ENCODE peak calls at places on chromosomes 3 and 15, in seven cellular contexts. V is A549; J is nucleus accumbens; W is activated naive CD4-positive, alpha-beta T cell treated with anti-CD3 and anti-CD28 coated beads, Interleukin-2, amount 50 U/mL, for 16 hours; M is stimulated activated CD8-positive, alpha-beta memory T cell treated with anti-CD3 and anti-CD28 coated beads, Interleukin-2, amount 100 ng/mL, for 48 hours; P is GM12865; Y is brain pericyte. B is an unnamed sample.

GRCh38 chr3:107704477-107704876 is 181.7 kb downstream of the BBX start:
- DNase-seq in J (no peak), W (no peak), V (no peak), Y (peak; percentile 20), M (no peak), P (no peak), B (no peak)

GRCh38 chr3:30752961-30753360 is 141.5 kb downstream of the GADL1 start:
- DNase-seq in V (peak; percentile 36), J (no peak), Y (no peak), M (no peak), W (no peak), P (no peak), B (no peak)

GRCh38 chr15:60758961-60759729 is 280.2 kb upstream of the ICE2 start:
- DNase-seq in V (no peak), P (no peak), M (no peak), Y (peak; percentile 82), W (no peak), J (no peak), B (no peak)

GRCh38 chr3:135134293-135134692 is 339.2 kb downstream of the EPHB1 start:
- DNase-seq in P (no peak), J (no peak), V (no peak), Y (no peak), M (no peak), W (no peak), B (no peak)

GRCh38 chr15:27358751-27359434 is 387.9 kb downstream of the GABRG3 start:
- DNase-seq in Y (no peak), V (no peak), P (no peak), M (no peak), J (peak; percentile 16), W (no peak), B (no peak)

GRCh38 chr3:12591456-12591855 is 34.6 kb downstream of the MKRN2 start:
- DNase-seq in J (no peak), W (no peak), M (no peak), Y (no peak), P (no peak), V (no peak), B (no peak)

GRCh38 chr15:67091073-67091965 is 25.9 kb downstream of the SMAD3 start:
- DNase-seq in P (peak; percentile 94), M (peak; percentile 65), Y (no peak), W (no peak), J (no peak), V (peak; percentile 85), B (peak; percentile 76)

GRCh38 chr3:169871129-169871886 is 1.6 kb upstream of the LRRC31 start:
- DNase-seq in J (no peak), W (no peak), M (no peak), V (no peak), P (peak; percentile 53), Y (no peak), B (no peak)

GRCh38 chr15:80264031-80264430 is 12.0 kb upstream of the CTXND1 start:
- DNase-seq in Y (no peak), P (no peak), V (no peak), W (no peak), J (no peak), M (no peak), B (no peak)

GRCh38 chr15:25345943-25346342 is 92.9 kb downstream of the UBE3A start:
- DNase-seq in P (no peak), Y (no peak), V (no peak), J (peak; percentile 69), W (no peak), M (no peak), B (no peak)

GRCh38 chr3:52440249-52440551 is 4.7 kb downstream of the SEMA3G start:
- DNase-seq in W (no peak), J (no peak), V (no peak), M (no peak), P (no peak), Y (no peak), B (no peak)

GRCh38 chr3:60000311-60001105 is 950.7 kb upstream of the CFAP20DC start:
- DNase-seq in P (no peak), Y (no peak), V (no peak), M (no peak), W (no peak), J (no peak), B (no peak)

GRCh38 chr3:190721330-190721729 is 141.2 kb downstream of the GMNC start:
- DNase-seq in P (peak; percentile 65), M (no peak), V (no peak), Y (no peak), J (no peak), W (no peak), B (no peak)

GRCh38 chr3:197000211-197000610 is 29.4 kb downstream of the MELTF start:
- DNase-seq in J (no peak), V (no peak), M (no peak), W (no peak), Y (no peak), P (peak; percentile 40), B (no peak)

GRCh38 chr3:179898024-179898423 is 138.7 kb downstream of the PEX5L start:
- DNase-seq in J (no peak), P (peak; percentile 59), Y (no peak), V (peak; percentile 2), M (no peak), W (no peak), B (no peak)

GRCh38 chr15:59885832-59886231 is 118.3 kb upstream of the FOXB1 start:
- DNase-seq in J (no peak), Y (no peak), P (no peak), V (no peak), M (no peak), W (no peak), B (no peak)

GRCh38 chr3:166060789-166061479 is 223.7 kb upstream of the BCHE start:
- DNase-seq in M (no peak), P (no peak), J (no peak), Y (no peak), W (no peak), V (no peak), B (no peak)

GRCh38 chr3:22372292-22372949 is 621.4 kb upstream of the ZNF385D start:
- DNase-seq in M (no peak), V (no peak), Y (no peak), J (no peak), W (no peak), P (no peak), B (no peak)

GRCh38 chr3:63950698-63951097 is 38.5 kb upstream of the SCAANT1 start:
- DNase-seq in V (no peak), M (no peak), P (no peak), W (no peak), Y (no peak), J (no peak), B (no peak)

GRCh38 chr3:113589971-113590370 is 57.6 kb downstream of the SIDT1 start:
- DNase-seq in Y (no peak), J (no peak), P (no peak), W (no peak), M (no peak), V (no peak), B (no peak)

GRCh38 chr3:54020436-54020835 is 101.9 kb upstream of the CACNA2D3 start:
- DNase-seq in W (no peak), M (no peak), Y (no peak), V (no peak), P (no peak), J (no peak), B (no peak)

GRCh38 chr3:4271834-4272233 is 31.3 kb upstream of the SETMAR start:
- DNase-seq in W (no peak), P (peak; percentile 20), M (no peak), V (peak; percentile 28), Y (no peak), J (no peak), B (no peak)

GRCh38 chr15:100910119-100910518 is 9.0 kb upstream of the LRRK1 start:
- DNase-seq in M (no peak), Y (no peak), P (no peak), J (no peak), W (no peak), V (no peak), B (no peak)

GRCh38 chr3:123488641-123489347 is 39.9 kb upstream of the ADCY5 start:
- DNase-seq in M (no peak), J (no peak), Y (no peak), W (no peak), V (no peak), P (no peak), B (no peak)

GRCh38 chr3:72155391-72156064 is 370.6 kb upstream of the PROK2 start:
- DNase-seq in P (no peak), Y (peak; percentile 56), W (no peak), M (no peak), V (peak; percentile 41), J (no peak), B (no peak)

GRCh38 chr3:30193625-30194044 is 412.8 kb upstream of the TGFBR2 start:
- DNase-seq in J (no peak), Y (no peak), M (no peak), P (no peak), V (no peak), W (no peak), B (no peak)

GRCh38 chr3:96430019-96430541 is 384.3 kb upstream of the EPHA6 start:
- DNase-seq in V (no peak), P (peak; percentile 6), J (no peak), W (no peak), Y (no peak), M (no peak), B (no peak)

GRCh38 chr3:141366285-141367037 is 1.8 kb upstream of the ZBTB38 start:
- DNase-seq in V (peak; percentile 58), M (no peak), Y (no peak), J (no peak), W (no peak), P (no peak), B (no peak)

GRCh38 chr3:152909180-152909883 is 74.4 kb downstream of the P2RY1 start:
- DNase-seq in J (no peak), V (no peak), M (no peak), P (no peak), W (no peak), Y (no peak), B (no peak)